ENCODE peak calls at places on chromosome 9, in ten cellular contexts. A is spleen, W is A549, S is kidney epithelial cell, F is heart right ventricle, H is AG09319, V is cardiac fibroblast, T is GM13976, L is sigmoid colon, Q is AG10803. Z is an unnamed sample.

GRCh38 chr9:99593621-99594020 is 228.1 kb upstream of the NR4A3 start:
- DNase-seq in S (no peak), V (no peak), W (no peak), L (no peak), F (no peak), T (no peak), Q (no peak), H (no peak), A (no peak), Z (no peak)

GRCh38 chr9:88660611-88661010 is 125.6 kb downstream of the NXNL2 start:
- DNase-seq in V (peak), T (no peak), S (no peak), W (peak), L (no peak), Q (peak), F (no peak), H (no peak), A (no peak), Z (peak)

GRCh38 chr9:91001146-91001611 is 199.6 kb downstream of the SYK start:
- DNase-seq in S (peak), F (no peak), W (peak), A (no peak), V (peak), L (no peak), T (no peak), Q (peak), H (no peak), Z (no peak)

GRCh38 chr9:33778700-33779351 is 16.5 kb upstream of the PRSS3 start:
- DNase-seq in Q (peak), A (no peak), H (no peak), V (peak), S (no peak), L (no peak), T (peak), W (peak), F (peak), Z (no peak)

GRCh38 chr9:116322521-116322920 is 168.9 kb downstream of the PAPPA start:
- DNase-seq in L (no peak), T (no peak), Q (peak), H (no peak), W (no peak), S (no peak), F (no peak), A (no peak), V (no peak), Z (no peak)

GRCh38 chr9:131732061-131732526 is 7.8 kb downstream of the RAPGEF1 start:
- DNase-seq in V (peak), H (peak), W (no peak), L (peak), S (no peak), A (no peak), T (no peak), F (no peak), Q (peak), Z (no peak)

GRCh38 chr9:71233646-71234045 is 112.2 kb upstream of the TRPM3 start:
- DNase-seq in T (no peak), H (no peak), L (no peak), Q (no peak), S (no peak), W (no peak), A (no peak), V (no peak), F (no peak), Z (no peak)

GRCh38 chr9:74951725-74952151 is 974 bp downstream of the C9orf40 start:
- DNase-seq in S (no peak), T (peak), Q (peak), V (peak), W (peak), H (no peak), F (peak), A (peak), L (peak), Z (peak)

GRCh38 chr9:84371737-84372136 is 31.2 kb upstream of the SLC28A3 start:
- DNase-seq in L (no peak), T (no peak), Q (peak), F (no peak), V (peak), W (no peak), H (peak), A (no peak), S (peak), Z (no peak)

GRCh38 chr9:122383992-122384461 is 13.2 kb downstream of the PTGS1 start:
- DNase-seq in V (peak), W (peak), A (no peak), H (no peak), T (no peak), L (peak), Q (peak), S (peak), F (no peak), Z (no peak)

GRCh38 chr9:119533509-119533908 is 164.3 kb upstream of the BRINP1 start:
- DNase-seq in A (no peak), H (no peak), L (no peak), W (no peak), S (no peak), V (no peak), Q (no peak), F (no peak), T (no peak), Z (no peak)

GRCh38 chr9:25205285-25205684 is 473.0 kb downstream of the TUSC1 start:
- DNase-seq in S (no peak), Q (no peak), L (no peak), H (no peak), W (no peak), A (no peak), T (no peak), F (no peak), V (no peak), Z (no peak)

GRCh38 chr9:72362118-72362531 is 2.9 kb downstream of the ZFAND5 start:
- DNase-seq in A (no peak), W (peak), S (no peak), L (no peak), Q (peak), T (no peak), F (no peak), H (no peak), V (peak), Z (no peak)

GRCh38 chr9:117734523-117735314 is 30.5 kb downstream of the TLR4 start:
- DNase-seq in Q (peak), H (no peak), V (peak), T (no peak), L (no peak), W (no peak), S (no peak), A (no peak), F (no peak), Z (no peak)

GRCh38 chr9:113238859-113239231 is 17.5 kb downstream of the SLC31A1 start:
- DNase-seq in S (no peak), L (no peak), V (peak), Q (peak), T (no peak), H (no peak), F (no peak), A (no peak), W (no peak), Z (no peak)

GRCh38 chr9:99299214-99300102 is 77.4 kb downstream of the SEC61B start:
- DNase-seq in V (peak), S (peak), L (no peak), A (no peak), F (no peak), Q (peak), H (peak), W (peak), T (peak), Z (no peak)

GRCh38 chr9:68551191-68551590 is 10.5 kb upstream of the TMEM252 start:
- DNase-seq in F (no peak), T (no peak), L (no peak), A (no peak), H (no peak), Q (no peak), W (no peak), V (no peak), S (no peak), Z (no peak)

GRCh38 chr9:81132318-81132717 is 557.0 kb downstream of the TLE1 start:
- DNase-seq in F (no peak), L (no peak), W (no peak), Q (no peak), A (no peak), T (no peak), V (peak), H (no peak), S (no peak), Z (no peak)

GRCh38 chr9:93020785-93021670 is 37.5 kb upstream of the SUSD3 start:
- DNase-seq in Q (no peak), S (no peak), V (no peak), T (no peak), A (no peak), W (no peak), H (no peak), L (peak), F (no peak), Z (no peak)
- TF ChIP-seq CTCF in Q (no peak), S (no peak), V (no peak), T (no peak), A (no peak), W (no peak), H (no peak), L (no peak), F (no peak), Z (no peak)

DNA sequence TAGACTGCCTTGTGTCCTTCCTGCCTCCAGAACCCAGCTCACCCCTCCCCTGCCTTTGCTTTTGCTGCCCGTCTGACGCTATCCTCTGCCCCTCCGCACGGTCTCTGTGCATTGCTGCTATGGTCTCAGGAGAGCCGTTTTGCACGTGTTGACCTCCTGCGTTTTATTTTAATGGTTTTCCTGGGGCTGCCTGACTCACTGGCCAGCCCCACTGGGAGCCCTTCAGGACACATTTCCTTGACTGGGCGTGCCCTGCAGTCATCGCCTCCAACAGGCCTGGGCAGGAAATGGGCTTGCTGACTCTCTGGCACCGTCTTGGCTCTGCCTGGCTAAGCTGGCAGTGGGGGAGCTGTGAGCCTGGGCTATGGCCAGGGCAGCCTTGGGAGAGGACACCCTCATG is 17.9 kb upstream of the ASS1 start:
- DNase-seq in L (no peak), A (no peak), T (no peak), F (peak), V (peak), H (no peak), S (no peak), W (peak), Q (peak), Z (peak)
- TF ChIP-seq CTCF in L (no peak), A (no peak), T (no peak), F (no peak), V (no peak), H (no peak), S (no peak), W (no peak), Q (no peak), Z (no peak)

GRCh38 chr9:124030969-124031451 is 19.4 kb downstream of the LHX2 start:
- DNase-seq in H (no peak), Q (peak), L (no peak), T (peak), A (no peak), S (no peak), F (no peak), W (no peak), V (no peak), Z (no peak)
- TF ChIP-seq CTCF in H (no peak), Q (no peak), L (no peak), T (no peak), A (no peak), S (no peak), F (no peak), W (no peak), V (no peak), Z (no peak)

DNA sequence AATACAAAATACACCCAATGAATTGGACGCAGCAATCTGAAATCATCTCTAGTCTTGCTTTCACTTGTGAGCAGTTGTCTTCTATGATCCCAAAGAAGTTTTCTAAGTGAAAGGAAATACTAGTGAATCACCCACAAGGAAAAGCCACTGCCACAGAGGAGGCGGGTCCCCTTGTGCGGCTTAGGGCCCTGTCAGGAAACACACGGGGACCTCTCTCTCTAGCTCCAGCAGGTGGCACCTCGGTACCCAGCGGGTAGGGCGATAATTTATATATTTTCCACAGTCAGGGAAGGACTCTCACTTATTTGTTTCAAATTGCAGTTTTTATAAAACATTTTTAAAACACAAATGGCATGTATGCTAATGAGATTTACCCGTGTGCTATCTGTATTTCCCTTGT is 417.1 kb downstream of the KDM4C start:
- DNase-seq in A (no peak), L (no peak), H (no peak), S (no peak), W (peak), V (no peak), Q (no peak), T (no peak), F (no peak), Z (no peak)
- TF ChIP-seq CTCF in A (no peak), L (no peak), H (no peak), S (no peak), W (no peak), V (no peak), Q (no peak), T (no peak), F (no peak), Z (no peak)

DNA sequence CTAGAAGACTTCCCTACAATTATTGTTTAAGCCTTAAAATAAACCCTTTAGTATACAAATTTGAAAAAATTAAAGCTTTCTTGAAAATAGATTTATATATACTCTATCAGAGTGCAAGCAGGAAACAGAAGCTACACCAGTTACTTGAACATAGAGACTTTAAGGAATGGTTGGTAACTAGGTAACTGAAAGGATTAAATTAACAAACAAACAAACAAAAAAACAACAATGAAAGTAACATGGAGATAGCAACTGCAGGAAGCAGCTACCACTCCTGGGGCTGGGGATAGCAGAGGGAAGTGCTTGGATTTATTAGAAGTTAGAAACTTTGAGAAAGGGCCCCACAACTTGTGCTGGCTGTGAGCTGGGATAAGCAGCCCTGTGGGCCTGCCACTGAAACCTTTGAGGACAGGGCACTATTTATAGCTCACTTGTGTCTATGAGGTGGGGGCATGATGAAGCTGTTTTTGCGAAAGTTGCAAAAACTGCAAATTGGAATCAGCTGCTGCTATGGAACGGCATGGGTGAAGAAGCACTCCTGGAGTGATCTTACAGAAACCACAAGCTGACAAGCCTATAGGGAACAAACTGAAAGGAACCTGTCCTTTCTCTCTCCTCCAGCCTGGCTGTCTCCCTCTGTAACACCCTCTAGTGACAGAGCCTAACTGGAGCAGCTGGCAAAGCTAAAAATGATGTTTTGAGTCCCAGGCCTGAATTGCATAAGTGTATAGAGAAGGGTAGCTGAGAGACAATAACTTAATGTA is 91.3 kb upstream of the RANBP6 start:
- DNase-seq in S (no peak), T (peak), Q (peak), V (peak), A (no peak), H (no peak), L (no peak), F (peak), W (peak), Z (no peak)
- TF ChIP-seq CTCF in S (peak), T (peak), Q (peak), V (peak), A (no peak), H (peak), L (no peak), F (no peak), W (peak), Z (no peak)

DNA sequence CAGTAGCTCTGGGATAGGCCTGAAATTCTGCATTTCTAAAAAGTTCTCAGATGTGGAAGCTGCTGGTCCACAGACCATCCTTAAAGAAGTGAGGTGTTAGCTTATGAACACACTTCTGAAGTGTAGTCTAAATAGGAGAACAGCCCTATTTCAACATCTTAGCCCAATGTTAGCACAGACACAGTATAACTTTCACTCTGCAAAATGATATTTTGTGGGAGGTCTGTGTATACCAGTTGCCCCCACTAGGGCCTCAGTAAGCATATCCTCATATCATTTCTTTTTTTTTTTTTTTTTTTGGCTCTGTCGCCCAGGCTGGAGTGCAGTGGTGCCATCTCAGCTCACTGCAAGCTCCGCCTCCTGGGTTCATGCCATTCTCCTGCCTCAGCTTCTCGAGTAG is 7.5 kb upstream of the HABP4 start:
- DNase-seq in W (no peak), F (no peak), Q (no peak), H (no peak), A (no peak), T (no peak), S (no peak), L (no peak), V (no peak), Z (no peak)
- TF ChIP-seq CTCF in W (no peak), F (no peak), Q (no peak), H (no peak), A (no peak), T (no peak), S (no peak), L (no peak), V (no peak), Z (no peak)

DNA sequence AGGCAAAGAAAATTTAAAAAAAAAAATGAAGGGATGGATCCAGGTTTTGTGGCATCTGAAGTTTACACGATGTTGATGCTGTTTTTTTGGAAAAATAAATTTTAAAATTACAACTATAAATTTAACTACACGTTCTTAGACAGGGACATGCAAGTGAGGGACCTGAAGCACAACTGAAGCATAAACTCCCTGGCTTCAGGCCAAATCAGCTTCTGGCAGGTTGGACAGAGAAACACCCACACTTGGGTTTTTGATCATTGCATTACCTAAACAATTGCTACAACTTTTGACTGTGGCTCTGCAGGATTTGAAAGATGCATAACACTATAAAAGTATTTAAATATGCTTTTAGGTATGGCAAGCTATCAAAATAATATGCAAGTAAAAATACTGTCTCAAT is 1318.3 kb upstream of the DMAC1 start:
- DNase-seq in F (no peak), W (no peak), Q (no peak), S (no peak), H (no peak), T (no peak), A (no peak), L (no peak), V (no peak), Z (no peak)
- TF ChIP-seq CTCF in F (no peak), W (no peak), Q (no peak), S (no peak), H (no peak), T (no peak), A (no peak), L (no peak), V (no peak), Z (no peak)

DNA sequence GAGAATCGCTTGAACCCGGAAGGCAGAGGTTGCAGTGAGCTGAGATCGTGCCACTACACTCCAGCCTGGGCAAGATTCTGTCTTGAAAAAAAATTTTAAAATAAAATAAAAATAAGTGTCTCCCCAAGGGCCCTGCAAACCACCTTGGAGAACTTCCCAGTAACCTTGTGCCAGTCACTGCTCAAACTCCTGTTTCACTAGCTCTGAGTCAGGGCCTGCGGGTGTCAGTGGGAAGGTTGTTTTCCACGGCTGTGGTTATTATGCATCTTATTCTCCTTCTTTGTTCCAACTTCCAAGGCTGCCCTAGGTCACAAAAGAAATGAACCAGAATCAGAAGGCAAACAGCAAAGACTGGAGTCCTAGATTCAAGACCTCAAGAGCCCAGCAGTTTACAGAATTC is 246.7 kb downstream of the ADAMTSL1 start:
- DNase-seq in H (no peak), T (no peak), F (no peak), Q (peak), W (no peak), S (no peak), A (no peak), L (no peak), V (peak), Z (no peak)
- TF ChIP-seq CTCF in H (no peak), T (no peak), F (no peak), Q (no peak), W (no peak), S (no peak), A (no peak), L (no peak), V (no peak), Z (no peak)

GRCh38 chr9:134233022-134233421 is 68.7 kb upstream of the RNU6ATAC start:
- DNase-seq in A (no peak), Q (no peak), T (no peak), S (no peak), W (no peak), V (no peak), H (no peak), L (no peak), F (no peak), Z (no peak)

GRCh38 chr9:134235366-134235765 is 71.0 kb upstream of the RNU6ATAC start:
- DNase-seq in H (no peak), A (no peak), T (no peak), W (no peak), F (no peak), S (no peak), L (no peak), Q (no peak), V (no peak), Z (no peak)

GRCh38 chr9:134236001-134236421 is 71.6 kb upstream of the RNU6ATAC start:
- DNase-seq in H (no peak), S (no peak), F (no peak), V (peak), L (no peak), Q (no peak), A (no peak), T (no peak), W (no peak), Z (no peak)

GRCh38 chr9:134234687-134235359 is 70.5 kb upstream of the RNU6ATAC start:
- DNase-seq in A (no peak), F (no peak), T (no peak), V (no peak), L (no peak), S (no peak), H (no peak), W (no peak), Q (no peak), Z (no peak)

DNA sequence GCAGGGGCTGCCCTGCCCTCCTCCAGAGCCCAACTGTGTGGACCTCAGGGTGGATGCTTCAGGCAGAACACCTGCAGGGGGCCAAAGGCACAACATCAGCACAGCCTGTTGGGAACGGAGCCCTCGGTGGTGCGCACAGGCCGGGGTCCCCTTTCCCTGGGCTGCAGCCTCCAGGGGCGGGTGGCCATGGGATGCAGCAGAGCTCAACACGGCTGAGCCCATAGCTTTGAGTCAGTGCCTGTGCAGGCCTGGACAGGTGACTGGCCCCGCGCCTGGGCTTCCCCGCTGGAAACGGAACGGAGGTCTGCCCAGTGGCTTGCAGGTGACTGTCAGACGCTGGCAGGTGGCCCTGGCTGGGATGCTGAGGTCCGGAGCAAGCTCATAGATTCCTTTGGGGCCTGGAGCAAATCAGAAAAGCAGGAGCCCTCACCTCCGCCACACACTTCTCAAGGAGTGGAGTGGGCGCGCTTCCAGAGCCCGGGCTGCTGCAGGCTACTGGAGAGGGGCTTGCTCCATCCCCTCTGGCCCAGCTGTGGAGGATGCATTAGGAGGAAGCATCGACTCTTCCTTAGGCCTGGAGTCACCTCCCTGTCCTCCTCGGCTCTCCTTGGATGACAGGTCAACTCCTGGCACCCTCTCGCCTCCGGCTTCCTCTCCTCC is 69.8 kb upstream of the RNU6ATAC start:
- DNase-seq in A (no peak), S (no peak), L (no peak), T (no peak), F (no peak), V (no peak), W (no peak), H (no peak), Q (no peak), Z (no peak)
- TF ChIP-seq CTCF in A (no peak), S (no peak), L (no peak), T (no peak), F (no peak), V (no peak), W (no peak), H (no peak), Q (no peak), Z (no peak)

Z was measured in glutamatergic neuron.